ENCODE peak calls at places on chromosomes 7 and 10, in eight cellular contexts. W, C, E, R, F, J, I and Z are unnamed samples.

GRCh38 chr10:44925224-44925623 is 14.1 kb downstream of the TMEM72 start:
- DNase-seq in W (no peak), C (peak; percentile 88), E (no peak), R (no peak), F (no peak), J (no peak), I (no peak), Z (no peak)

GRCh38 chr10:68600041-68600778 is 40.1 kb downstream of the TET1 start:
- DNase-seq in W (peak; percentile 64), C (peak; percentile 98), E (peak; percentile 83), R (peak; percentile 47), F (no peak), J (peak; percentile 41), I (peak; percentile 60), Z (peak; percentile 37)

GRCh38 chr10:20688797-20689544 is 208.1 kb downstream of the NEBL start:
- DNase-seq in W (no peak), C (no peak), E (no peak), R (no peak), F (no peak), J (no peak), I (no peak), Z (no peak)

GRCh38 chr10:96714031-96714590 is 6.2 kb downstream of the PIK3AP1 start:
- DNase-seq in W (no peak), C (no peak), E (peak; percentile 79), R (no peak), F (no peak), J (no peak), I (no peak), Z (no peak)

GRCh38 chr10:17645591-17646345 is 1.8 kb downstream of the STAM start:
- DNase-seq in W (no peak), C (no peak), E (peak; percentile 46), R (no peak), F (no peak), J (no peak), I (no peak), Z (no peak)

GRCh38 chr10:6988654-6989053 is 408.6 kb upstream of the PRKCQ start:
- DNase-seq in W (no peak), C (no peak), E (no peak), R (no peak), F (no peak), J (no peak), I (no peak), Z (no peak)

GRCh38 chr10:68208424-68209042 is 23.4 kb downstream of the ATOH7 start:
- DNase-seq in W (no peak), C (peak; percentile 95), E (peak; percentile 60), R (no peak), F (no peak), J (peak; percentile 75), I (peak; percentile 5), Z (no peak)

GRCh38 chr7:92717601-92717981 is 118.8 kb downstream of the CDK6 start:
- DNase-seq in W (no peak), C (no peak), E (peak; percentile 42), R (no peak), F (no peak), J (no peak), I (no peak), Z (no peak)

GRCh38 chr7:157568785-157569584 is 232.2 kb downstream of the DNAJB6 start:
- DNase-seq in W (no peak), C (peak; percentile 74), E (peak; percentile 28), R (peak; percentile 68), F (peak; percentile 16), J (no peak), I (peak; percentile 38), Z (no peak)

GRCh38 chr7:38840736-38841460 is 68.1 kb downstream of the VPS41 start:
- DNase-seq in W (no peak), C (no peak), E (peak; percentile 92), R (no peak), F (no peak), J (no peak), I (peak; percentile 64), Z (no peak)

GRCh38 chr10:100972115-100972903 is 3.0 kb downstream of the SEMA4G start:
- DNase-seq in W (no peak), C (no peak), E (no peak), R (no peak), F (no peak), J (no peak), I (no peak), Z (no peak)

GRCh38 chr7:920351-921070 is 34.0 kb downstream of the ADAP1 start:
- DNase-seq in W (peak; percentile 49), C (no peak), E (no peak), R (no peak), F (no peak), J (no peak), I (no peak), Z (no peak)

GRCh38 chr7:112006071-112006470 is 200.1 kb downstream of the DOCK4 start:
- DNase-seq in W (no peak), C (no peak), E (no peak), R (no peak), F (no peak), J (no peak), I (no peak), Z (no peak)